ENCODE peak calls at places on chromosome 12, in eight cellular contexts. V is stimulated activated CD4-positive, alpha-beta T cell treated with anti-CD3 and anti-CD28 coated beads, Interleukin-1b, Interleukin-23, amount 100 ng/mL, for 24 hours; C is heart right ventricle; J is mammary epithelial cell; Q is T-cell; P is left cardiac atrium; S is HuH-7; H is MG63. X is an unnamed sample.

GRCh38 chr12:78209851-78210493 is 379.3 kb downstream of the NAV3 start:
- DNase-seq in V (no peak), C (peak; percentile 7), J (no peak), Q (no peak), P (no peak), S (no peak), H (peak; percentile 41), X (no peak)

GRCh38 chr12:89514751-89515150 is 9.8 kb downstream of the GALNT4 start:
- DNase-seq in V (no peak), C (no peak), J (no peak), Q (no peak), P (no peak), S (no peak), H (no peak), X (no peak)

GRCh38 chr12:6461401-6462233 is 8.9 kb downstream of the VAMP1 start:
- DNase-seq in V (no peak), C (no peak), J (no peak), Q (peak; percentile 91), P (peak; percentile 55), S (no peak), H (no peak), X (no peak)

GRCh38 chr12:613996-614726 is 49.1 kb downstream of the NINJ2 start:
- DNase-seq in V (no peak), C (peak; percentile 29), J (no peak), Q (no peak), P (no peak), S (no peak), H (no peak), X (no peak)

GRCh38 chr12:68482014-68482413 is 128.7 kb upstream of the RAP1B start:
- DNase-seq in V (no peak), C (no peak), J (no peak), Q (no peak), P (no peak), S (no peak), H (no peak), X (no peak)

GRCh38 chr12:121550974-121551631 is 29.7 kb downstream of the KDM2B start:
- DNase-seq in V (no peak), C (no peak), J (no peak), Q (no peak), P (no peak), S (peak; percentile 40), H (no peak), X (no peak)

GRCh38 chr12:93376436-93377251 is 1.1 kb upstream of the NUDT4 start:
- DNase-seq in V (no peak), C (peak; percentile 34), J (peak; percentile 10), Q (no peak), P (peak; percentile 48), S (peak; percentile 38), H (no peak), X (no peak)

GRCh38 chr12:32419520-32419960 is 20.2 kb downstream of the FGD4 start:
- DNase-seq in V (no peak), C (no peak), J (peak; percentile 27), Q (no peak), P (no peak), S (no peak), H (peak; percentile 64), X (no peak)

GRCh38 chr12:126389215-126389841 is 1324.1 kb downstream of the AACS start:
- DNase-seq in V (no peak), C (no peak), J (no peak), Q (no peak), P (no peak), S (no peak), H (peak; percentile 75), X (peak; percentile 17)